ENCODE peak calls at places on chromosomes 7 and 10, in four cellular contexts. One of them, this sample, is unnamed.

GRCh38 chr10:90920986-90921643 is at the start of gene ANKRD1:
- DNase-seq in endothelial cell: no peak
- DNase-seq in left ventricle myocardium inferior: peak; percentile 58
- DNase-seq in heart left ventricle: peak; percentile 71
- DNase-seq in this sample: no peak

GRCh38 chr10:80457554-80458262 is 3.6 kb downstream of the TSPAN14 start:
- DNase-seq in endothelial cell: no peak
- DNase-seq in left ventricle myocardium inferior: no peak
- DNase-seq in heart left ventricle: no peak
- DNase-seq in this sample: no peak

GRCh38 chr10:11595395-11595692 is 16.1 kb downstream of the USP6NL start:
- DNase-seq in endothelial cell: no peak
- DNase-seq in left ventricle myocardium inferior: no peak
- DNase-seq in heart left ventricle: peak; percentile 38
- DNase-seq in this sample: no peak

GRCh38 chr10:11530806-11531205 is 80.6 kb downstream of the USP6NL start:
- DNase-seq in endothelial cell: no peak
- DNase-seq in left ventricle myocardium inferior: no peak
- DNase-seq in heart left ventricle: no peak
- DNase-seq in this sample: no peak

GRCh38 chr10:64519427-64519826 is 998.2 kb downstream of the REEP3 start:
- DNase-seq in endothelial cell: no peak
- DNase-seq in left ventricle myocardium inferior: no peak
- DNase-seq in heart left ventricle: no peak
- DNase-seq in this sample: no peak

GRCh38 chr7:142940968-142941535 is 1.8 kb downstream of the LLCFC1 start:
- DNase-seq in endothelial cell: no peak
- DNase-seq in left ventricle myocardium inferior: no peak
- DNase-seq in heart left ventricle: no peak
- DNase-seq in this sample: no peak

GRCh38 chr10:124650820-124651401 is 93.3 kb downstream of the FAM53B start:
- DNase-seq in endothelial cell: no peak
- DNase-seq in left ventricle myocardium inferior: no peak
- DNase-seq in heart left ventricle: peak; percentile 19
- DNase-seq in this sample: peak; percentile 78

GRCh38 chr10:100562806-100563293 is 27.1 kb downstream of the HIF1AN start:
- DNase-seq in endothelial cell: peak; percentile 67
- DNase-seq in left ventricle myocardium inferior: no peak
- DNase-seq in heart left ventricle: no peak
- DNase-seq in this sample: no peak

GRCh38 chr7:14850039-14850438 is 52.5 kb downstream of the DGKB start:
- DNase-seq in endothelial cell: no peak
- DNase-seq in left ventricle myocardium inferior: no peak
- DNase-seq in heart left ventricle: no peak
- DNase-seq in this sample: no peak

GRCh38 chr10:121185816-121186215 is 334.7 kb downstream of the WDR11 start:
- DNase-seq in endothelial cell: no peak
- DNase-seq in left ventricle myocardium inferior: no peak
- DNase-seq in heart left ventricle: no peak
- DNase-seq in this sample: no peak

DNA sequence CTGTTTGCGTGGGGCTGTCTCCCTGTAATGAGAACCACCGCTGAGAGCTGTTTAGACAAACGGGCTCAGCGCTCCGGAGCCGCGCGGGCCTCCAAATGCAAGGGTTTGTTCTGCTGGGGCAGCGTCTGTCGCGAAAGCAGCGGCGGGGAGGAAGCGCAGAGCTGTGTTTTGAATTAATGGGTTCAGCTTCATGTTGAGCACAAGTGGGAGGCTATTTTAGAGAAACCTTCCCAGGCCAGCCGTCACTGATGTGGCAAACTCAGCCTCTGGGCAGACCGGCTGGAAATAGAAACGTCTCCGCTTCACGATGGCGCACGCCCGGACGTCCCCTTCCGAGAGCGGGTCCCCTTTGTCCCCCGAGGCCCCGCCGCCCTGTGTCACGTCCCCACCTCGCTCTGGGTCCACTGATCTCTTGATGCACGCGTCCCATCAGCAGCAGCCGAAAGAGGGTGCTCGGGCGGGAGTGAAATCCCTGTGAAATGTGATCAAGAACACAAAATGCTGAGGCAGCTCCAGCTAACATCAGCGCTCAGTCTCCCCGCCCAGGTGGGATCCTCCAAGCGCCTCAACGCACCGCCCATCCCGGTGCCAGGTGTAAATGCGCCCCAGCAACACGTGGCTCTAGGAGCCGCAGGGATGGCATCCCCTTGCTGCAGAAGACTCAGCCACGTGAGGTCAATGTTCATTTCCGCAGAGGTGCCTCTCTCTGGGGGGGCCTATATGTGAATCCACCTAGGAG is 44.9 kb downstream of the BAMBI start:
- DNase-seq in endothelial cell: peak; percentile 25
- DNase-seq in left ventricle myocardium inferior: peak; percentile 36
- DNase-seq in heart left ventricle: peak; percentile 28
- DNase-seq in this sample: no peak
- TF ChIP-seq CTCF in endothelial cell: no peak
- TF ChIP-seq CTCF in left ventricle myocardium inferior: no peak
- TF ChIP-seq CTCF in heart left ventricle: no peak
- TF ChIP-seq CTCF in this sample: no peak

DNA sequence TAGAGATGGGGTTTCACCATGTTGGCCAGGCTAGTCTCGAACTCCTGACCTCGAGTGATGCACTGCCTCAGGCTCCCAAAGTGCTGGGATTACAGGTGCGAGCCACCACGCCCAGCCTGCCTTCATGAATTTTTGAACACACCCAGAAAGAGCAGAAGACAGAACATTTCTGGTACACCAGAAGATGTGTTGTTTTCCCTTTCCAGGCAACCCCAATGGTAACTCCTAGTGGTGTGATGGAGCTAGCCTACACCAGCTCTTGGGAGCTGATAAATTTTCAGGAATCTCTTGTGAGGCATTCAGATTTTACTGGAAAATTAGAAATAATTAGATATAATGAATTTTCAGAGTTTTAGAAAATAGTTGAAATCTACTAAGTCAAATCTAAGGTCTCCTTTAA is 904 bp upstream of the CCDC7 start:
- DNase-seq in endothelial cell: no peak
- DNase-seq in left ventricle myocardium inferior: no peak
- DNase-seq in heart left ventricle: no peak
- DNase-seq in this sample: no peak
- TF ChIP-seq CTCF in endothelial cell: no peak
- TF ChIP-seq CTCF in left ventricle myocardium inferior: no peak
- TF ChIP-seq CTCF in heart left ventricle: no peak
- TF ChIP-seq CTCF in this sample: no peak

DNA sequence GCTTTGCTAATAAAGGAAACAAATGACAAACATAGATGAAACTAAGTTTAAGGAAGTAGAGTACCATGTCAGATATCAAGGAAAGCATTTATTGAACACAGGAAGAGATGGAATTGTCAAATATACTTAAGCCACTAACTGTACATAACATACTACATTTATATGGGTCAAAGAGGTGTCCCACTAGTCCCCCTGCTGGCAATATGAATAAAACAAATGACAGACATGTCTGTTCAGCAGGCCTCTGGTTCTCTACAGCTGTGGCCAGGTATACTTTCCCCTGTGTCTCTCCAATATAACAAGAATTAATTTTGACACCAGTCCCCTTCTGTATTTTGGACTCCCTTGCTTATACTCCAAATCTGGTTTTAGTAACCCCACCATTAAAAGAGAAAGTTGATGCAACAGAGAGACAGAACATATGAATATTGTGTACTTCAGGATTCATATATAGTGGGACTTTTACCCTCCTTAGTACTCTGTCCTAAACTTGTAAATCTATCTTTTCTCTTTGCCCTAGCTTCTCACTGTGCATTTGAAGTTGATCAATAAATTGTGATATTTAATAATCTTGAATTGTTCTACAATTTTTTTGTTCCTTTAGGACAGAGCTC is 42.9 kb downstream of the CD36 start:
- DNase-seq in endothelial cell: peak; percentile 10
- DNase-seq in left ventricle myocardium inferior: no peak
- DNase-seq in heart left ventricle: no peak
- DNase-seq in this sample: no peak
- TF ChIP-seq CTCF in endothelial cell: no peak
- TF ChIP-seq CTCF in left ventricle myocardium inferior: peak; percentile 63
- TF ChIP-seq CTCF in heart left ventricle: peak; percentile 40
- TF ChIP-seq CTCF in this sample: no peak

GRCh38 chr7:20783716-20784310 is 2.9 kb downstream of the SP8 start:
- DNase-seq in endothelial cell: peak; percentile 59
- DNase-seq in left ventricle myocardium inferior: no peak
- DNase-seq in heart left ventricle: no peak
- DNase-seq in this sample: no peak
- TF ChIP-seq CTCF in endothelial cell: no peak
- TF ChIP-seq CTCF in left ventricle myocardium inferior: no peak
- TF ChIP-seq CTCF in heart left ventricle: no peak
- TF ChIP-seq CTCF in this sample: no peak

DNA sequence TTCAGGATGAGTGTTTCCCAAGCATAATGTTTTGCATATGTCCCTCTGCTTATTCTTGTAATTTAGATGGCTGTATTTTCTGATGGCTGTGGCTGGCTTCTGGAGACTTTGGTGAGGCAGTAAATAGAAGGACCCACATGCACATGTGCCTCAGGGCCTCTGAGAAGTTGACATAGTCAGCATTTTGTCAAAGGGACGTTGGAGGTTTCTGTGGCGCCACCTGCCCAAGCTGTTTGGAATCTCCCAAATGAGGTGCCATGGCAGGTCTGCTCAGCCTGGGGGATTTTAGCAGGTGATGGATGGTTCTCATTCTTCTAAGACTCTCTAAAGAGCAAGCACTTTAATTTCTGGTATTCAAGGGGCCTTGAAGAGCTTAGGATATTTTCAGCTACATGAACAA is 29.8 kb downstream of the C10orf120 start:
- DNase-seq in endothelial cell: no peak
- DNase-seq in left ventricle myocardium inferior: no peak
- DNase-seq in heart left ventricle: no peak
- DNase-seq in this sample: no peak
- TF ChIP-seq CTCF in endothelial cell: no peak
- TF ChIP-seq CTCF in left ventricle myocardium inferior: no peak
- TF ChIP-seq CTCF in heart left ventricle: no peak
- TF ChIP-seq CTCF in this sample: no peak

GRCh38 chr7:111329367-111330234 is 232.7 kb downstream of the IMMP2L start:
- DNase-seq in endothelial cell: no peak
- DNase-seq in left ventricle myocardium inferior: no peak
- DNase-seq in heart left ventricle: no peak
- DNase-seq in this sample: no peak
- TF ChIP-seq CTCF in endothelial cell: no peak
- TF ChIP-seq CTCF in left ventricle myocardium inferior: peak; percentile 18
- TF ChIP-seq CTCF in heart left ventricle: no peak
- TF ChIP-seq CTCF in this sample: no peak

GRCh38 chr7:5428470-5429252 is 5.0 kb upstream of the TNRC18 start:
- DNase-seq in endothelial cell: peak; percentile 38
- DNase-seq in left ventricle myocardium inferior: peak; percentile 74
- DNase-seq in heart left ventricle: peak; percentile 67
- DNase-seq in this sample: no peak
- TF ChIP-seq CTCF in endothelial cell: no peak
- TF ChIP-seq CTCF in left ventricle myocardium inferior: no peak
- TF ChIP-seq CTCF in heart left ventricle: no peak
- TF ChIP-seq CTCF in this sample: no peak

This sample was measured in GM13976.